ENCODE peak calls at places on chromosome 1, in five cellular contexts. T, P, C, K and Q are unnamed samples.

GRCh38 chr1:33547574-33547973 is 75.1 kb downstream of the ZSCAN20 start:
- DNase-seq in T (no peak), P (no peak), K (no peak), C (no peak), Q (no peak)

GRCh38 chr1:110339427-110340206 is 440 bp downstream of the RBM15 start:
- DNase-seq in P (peak; percentile 75), T (no peak), C (no peak), K (no peak), Q (peak; percentile 79)

GRCh38 chr1:245234217-245235120 is 79.7 kb downstream of the KIF26B start:
- DNase-seq in C (no peak), T (peak; percentile 21), K (peak; percentile 14), P (peak; percentile 78), Q (peak; percentile 83)

GRCh38 chr1:19391596-19391981 is 79.5 kb downstream of the SLC66A1 start:
- DNase-seq in T (no peak), P (no peak), C (no peak), K (no peak), Q (no peak)

GRCh38 chr1:211734791-211735190 is 59.4 kb upstream of the NEK2 start:
- DNase-seq in C (no peak), T (no peak), P (no peak), K (no peak), Q (no peak)

GRCh38 chr1:219151467-219151866 is 22.2 kb upstream of the LYPLAL1 start:
- DNase-seq in P (no peak), C (no peak), K (no peak), T (no peak), Q (no peak)

GRCh38 chr1:156344409-156344808 is 6.1 kb downstream of the TSACC start:
- DNase-seq in C (no peak), T (no peak), K (no peak), P (no peak), Q (no peak)

GRCh38 chr1:77282866-77283539 is 1.2 kb downstream of the AK5 start:
- DNase-seq in K (peak; percentile 31), P (peak; percentile 75), C (peak; percentile 25), T (peak; percentile 42), Q (peak; percentile 59)

GRCh38 chr1:17561561-17561985 is 22.1 kb downstream of the ARHGEF10L start:
- DNase-seq in K (no peak), P (no peak), C (no peak), T (peak; percentile 53), Q (no peak)

GRCh38 chr1:8118031-8118451 is 91.9 kb upstream of the ERRFI1 start:
- DNase-seq in K (no peak), T (no peak), C (no peak), P (peak; percentile 13), Q (peak; percentile 97)

GRCh38 chr1:202162418-202163280 is 2.2 kb upstream of the PTPN7 start:
- DNase-seq in K (no peak), T (no peak), P (no peak), C (no peak), Q (no peak)

GRCh38 chr1:67213164-67213563 is 46.9 kb downstream of the IL23R start:
- DNase-seq in K (no peak), T (no peak), P (peak; percentile 49), C (no peak), Q (no peak)

GRCh38 chr1:40929145-40929544 is 50.4 kb upstream of the CTPS1 start:
- DNase-seq in P (no peak), T (no peak), K (no peak), C (no peak), Q (no peak)

GRCh38 chr1:173451981-173452380 is 25.2 kb upstream of the PRDX6 start:
- DNase-seq in K (no peak), T (peak; percentile 20), P (no peak), C (no peak), Q (no peak)

GRCh38 chr1:94258873-94259331 is 21.5 kb upstream of the ARHGAP29 start:
- DNase-seq in T (no peak), K (no peak), C (no peak), P (no peak), Q (no peak)

GRCh38 chr1:219575563-219575962 is 37.3 kb downstream of the ZC3H11B start:
- DNase-seq in K (no peak), P (no peak), C (no peak), T (no peak), Q (no peak)

GRCh38 chr1:183148599-183148998 is 37.5 kb upstream of the LAMC2 start:
- DNase-seq in T (no peak), C (no peak), P (no peak), K (no peak), Q (no peak)

GRCh38 chr1:62286778-62287224 is 32.4 kb downstream of the KANK4 start:
- DNase-seq in K (no peak), P (peak; percentile 58), T (no peak), C (no peak), Q (peak; percentile 80)

GRCh38 chr1:37130221-37130948 is 96.1 kb upstream of the GRIK3 start:
- DNase-seq in T (no peak), P (no peak), C (no peak), K (no peak), Q (no peak)

GRCh38 chr1:61898658-61899057 is 156.4 kb downstream of the PATJ start:
- DNase-seq in C (no peak), K (no peak), T (no peak), P (no peak), Q (no peak)